ENCODE peak calls at places on chromosomes 1 and 21, in six cellular contexts. C is HepG2, I is GM12878, Z is A549, L is K562, B is upper lobe of left lung. O is an unnamed sample.

GRCh38 chr1:167928457-167928852 is 8.0 kb upstream of the DCAF6 start:
- ATAC-seq in B (no peak), L (peak), I (no peak), Z (peak), C (no peak), O (no peak)

GRCh38 chr1:43427524-43427923 is 26.2 kb downstream of the HYI start:
- ATAC-seq in L (no peak), Z (no peak), C (no peak), B (no peak), I (no peak), O (no peak)

GRCh38 chr1:212162635-212163034 is 122.6 kb upstream of the PPP2R5A start:
- ATAC-seq in Z (no peak), L (no peak), B (no peak), C (no peak), I (peak), O (no peak)

GRCh38 chr1:227330279-227330678 is 12.0 kb upstream of the CDC42BPA start:
- ATAC-seq in Z (no peak), B (no peak), L (peak), C (no peak), I (no peak), O (no peak)

GRCh38 chr1:70220517-70221240 is 501 bp upstream of the SRSF11 start:
- ATAC-seq in L (peak), I (no peak), B (no peak), C (no peak), Z (peak), O (no peak)

GRCh38 chr1:26913754-26914619 is at the start of gene NR0B2:
- ATAC-seq in C (peak), I (no peak), L (peak), Z (peak), B (peak), O (no peak)

GRCh38 chr21:41589131-41589530 is 81.2 kb upstream of the TMPRSS2 start:
- ATAC-seq in L (no peak), B (no peak), Z (no peak), I (no peak), C (peak), O (no peak)

GRCh38 chr1:229563241-229563640 is 4.7 kb upstream of the ABCB10 start:
- ATAC-seq in B (no peak), C (no peak), Z (no peak), L (no peak), I (no peak), O (no peak)

GRCh38 chr1:5480306-5480705 is 511.9 kb downstream of the NPHP4 start:
- ATAC-seq in B (no peak), Z (no peak), I (no peak), C (no peak), L (no peak), O (no peak)

GRCh38 chr1:202569393-202570322 is 140.6 kb downstream of the SYT2 start:
- ATAC-seq in L (no peak), Z (no peak), I (no peak), C (no peak), B (no peak), O (no peak)

GRCh38 chr1:31562707-31563360 is 13.5 kb upstream of the TINAGL1 start:
- ATAC-seq in I (no peak), L (no peak), C (peak), Z (peak), B (no peak), O (no peak)

GRCh38 chr1:115238336-115239147 is 99.5 kb downstream of the NGF start:
- ATAC-seq in B (no peak), L (no peak), Z (no peak), I (no peak), C (no peak), O (no peak)

GRCh38 chr1:151372411-151372934 is at the start of gene SELENBP1:
- ATAC-seq in C (peak), L (peak), B (peak), Z (peak), I (no peak), O (peak)

GRCh38 chr1:30734580-30734979 is 11.2 kb upstream of the MATN1 start:
- ATAC-seq in I (no peak), B (no peak), L (no peak), C (no peak), Z (no peak), O (no peak)

GRCh38 chr1:200749090-200749489 is 10.4 kb downstream of the CAMSAP2 start:
- ATAC-seq in B (no peak), I (peak), L (no peak), C (no peak), Z (peak), O (no peak)

GRCh38 chr1:184621262-184621661 is 133.4 kb downstream of the EDEM3 start:
- ATAC-seq in Z (no peak), L (no peak), C (no peak), I (no peak), B (peak), O (peak)

GRCh38 chr1:212098340-212098739 is 62.8 kb downstream of the DTL start:
- ATAC-seq in C (no peak), Z (no peak), B (no peak), I (no peak), L (peak), O (no peak)

GRCh38 chr1:246160905-246161304 is 346.2 kb downstream of the SMYD3 start:
- ATAC-seq in B (no peak), Z (no peak), C (no peak), L (no peak), I (no peak), O (no peak)

GRCh38 chr1:51463561-51463960 is 55.5 kb downstream of the EPS15 start:
- ATAC-seq in B (no peak), C (no peak), Z (no peak), I (no peak), L (no peak), O (no peak)

GRCh38 chr1:245996806-245997205 is 510.3 kb downstream of the SMYD3 start:
- ATAC-seq in L (no peak), C (no peak), B (no peak), Z (no peak), I (no peak), O (no peak)

GRCh38 chr1:179031855-179032513 is 6.3 kb downstream of the FAM20B start:
- ATAC-seq in B (no peak), Z (peak), I (no peak), L (peak), C (no peak), O (no peak)

GRCh38 chr1:39981957-39982356 is 27.0 kb downstream of the MFSD2A start:
- ATAC-seq in Z (peak), B (no peak), L (peak), C (no peak), I (no peak), O (no peak)

GRCh38 chr1:205787287-205787916 is 12.1 kb upstream of the RAB29 start:
- ATAC-seq in Z (no peak), C (no peak), L (peak), I (no peak), B (no peak), O (no peak)

GRCh38 chr1:77655431-77655974 is 27.0 kb downstream of the ZZZ3 start:
- ATAC-seq in L (peak), B (no peak), Z (no peak), I (peak), C (peak), O (no peak)

GRCh38 chr1:92752719-92753118 is 32.2 kb downstream of the EVI5 start:
- ATAC-seq in I (no peak), C (no peak), B (no peak), L (no peak), Z (no peak), O (no peak)

GRCh38 chr1:241627453-241628329 is 12.5 kb downstream of the CHML start:
- ATAC-seq in L (peak), B (peak), Z (peak), C (peak), I (peak), O (no peak)

GRCh38 chr1:75074719-75075395 is 59.3 kb upstream of the LHX8 start:
- ATAC-seq in Z (no peak), I (no peak), B (no peak), C (no peak), L (no peak), O (no peak)

GRCh38 chr1:100930494-100930893 is 34.6 kb downstream of the SLC30A7 start:
- ATAC-seq in C (no peak), Z (no peak), I (no peak), L (no peak), B (no peak), O (no peak)

GRCh38 chr1:53134961-53135734 is 7.3 kb downstream of the SLC1A7 start:
- ATAC-seq in C (no peak), I (no peak), Z (peak), L (peak), B (peak), O (peak)

GRCh38 chr1:204331275-204331674 is 28.5 kb downstream of the PLEKHA6 start:
- ATAC-seq in I (no peak), C (no peak), B (peak), Z (peak), L (no peak), O (no peak)

GRCh38 chr1:109931189-109931672 is 20.6 kb downstream of the CSF1 start:
- ATAC-seq in B (peak), I (peak), Z (peak), L (peak), C (peak), O (peak)

GRCh38 chr1:165807613-165808012 is 19.8 kb upstream of the UCK2 start:
- ATAC-seq in C (no peak), Z (no peak), L (no peak), B (no peak), I (no peak), O (no peak)

GRCh38 chr21:29091032-29091431 is 17.6 kb upstream of the CCT8 start:
- ATAC-seq in L (no peak), I (no peak), Z (peak), C (no peak), B (no peak), O (no peak)

GRCh38 chr1:13687361-13687760 is 12.6 kb upstream of the PRDM2 start:
- ATAC-seq in B (no peak), Z (no peak), C (no peak), I (peak), L (no peak), O (no peak)

GRCh38 chr1:235079443-235079967 is 49.1 kb downstream of the TOMM20 start:
- ATAC-seq in Z (no peak), C (no peak), B (no peak), L (no peak), I (peak), O (no peak)

GRCh38 chr1:92367496-92367895 is 68.6 kb downstream of the RPAP2 start:
- ATAC-seq in L (no peak), B (no peak), Z (no peak), I (peak), C (no peak), O (no peak)

GRCh38 chr1:101293461-101294045 is 56.7 kb downstream of the S1PR1 start:
- ATAC-seq in Z (no peak), B (no peak), L (no peak), I (peak), C (no peak), O (no peak)

GRCh38 chr21:34545079-34545884 is 33.3 kb upstream of the KCNE1 start:
- ATAC-seq in C (peak), L (peak), I (peak), Z (peak), B (peak), O (peak)

GRCh38 chr1:246705368-246705767 is 18.8 kb upstream of the SCCPDH start:
- ATAC-seq in L (no peak), I (no peak), C (no peak), B (peak), Z (peak), O (no peak)

GRCh38 chr1:64693406-64693805 is 51.5 kb upstream of the RAVER2 start:
- ATAC-seq in L (no peak), I (no peak), C (no peak), Z (no peak), B (no peak), O (no peak)

GRCh38 chr1:64686828-64687724 is 57.8 kb upstream of the RAVER2 start:
- ATAC-seq in I (peak), L (peak), C (peak), B (peak), Z (peak), O (peak)

GRCh38 chr1:64687725-64688285 is 57.1 kb upstream of the RAVER2 start:
- ATAC-seq in Z (no peak), L (no peak), C (no peak), B (peak), I (no peak), O (no peak)

GRCh38 chr1:64692911-64693310 is 52.0 kb upstream of the RAVER2 start:
- ATAC-seq in L (no peak), B (no peak), C (no peak), I (no peak), Z (no peak), O (no peak)

DNA sequence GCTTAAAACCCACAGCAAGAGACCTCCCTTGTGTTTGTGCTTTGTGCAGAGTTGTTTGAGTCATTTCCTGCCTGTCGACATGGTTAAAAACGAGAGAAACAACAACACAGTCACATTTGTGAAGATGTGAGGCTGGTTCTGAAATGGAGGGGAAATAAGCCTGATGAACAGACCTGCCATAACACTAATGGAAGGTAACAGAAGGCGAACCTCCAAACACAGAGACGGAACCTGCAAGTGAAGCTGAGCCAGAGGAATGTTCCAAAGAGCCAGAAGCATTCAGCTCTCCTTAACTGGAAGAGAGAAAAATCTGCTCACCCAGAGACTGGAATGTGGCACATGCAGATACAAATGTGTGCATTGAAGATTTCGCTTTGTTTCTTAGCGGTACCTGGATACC is 53.2 kb upstream of the RAVER2 start:
- ATAC-seq in L (no peak), I (no peak), Z (no peak), C (no peak), B (no peak), O (no peak)
- H3K27ac ChIP-seq in L (no peak), I (no peak), Z (no peak), C (no peak), B (no peak), O (peak)

DNA sequence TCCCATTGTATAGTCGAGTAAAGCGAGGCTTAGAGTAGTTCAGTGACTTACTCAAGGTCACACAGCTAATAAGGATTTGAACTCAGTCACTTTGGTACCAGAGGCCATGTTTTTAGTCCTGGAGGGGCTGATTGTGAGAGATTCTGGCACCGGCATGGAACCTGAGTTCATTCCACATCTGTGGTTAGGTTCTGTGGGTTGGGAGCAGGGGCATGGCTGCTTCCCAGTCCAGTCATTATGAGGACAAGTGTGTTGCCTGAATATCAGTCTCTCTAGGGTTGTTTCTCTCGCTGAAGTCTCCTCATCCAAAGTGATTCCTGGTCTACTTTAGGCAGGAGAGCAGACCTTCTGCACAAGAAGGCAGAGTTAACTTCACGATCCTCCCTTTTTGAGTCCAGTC is 90.6 kb downstream of the C1orf94 start:
- ATAC-seq in C (no peak), B (no peak), Z (no peak), I (no peak), L (no peak), O (no peak)
- TF ChIP-seq EP300 in C (no peak), B (no peak), Z (no peak), I (no peak), L (no peak), O (no peak)

DNA sequence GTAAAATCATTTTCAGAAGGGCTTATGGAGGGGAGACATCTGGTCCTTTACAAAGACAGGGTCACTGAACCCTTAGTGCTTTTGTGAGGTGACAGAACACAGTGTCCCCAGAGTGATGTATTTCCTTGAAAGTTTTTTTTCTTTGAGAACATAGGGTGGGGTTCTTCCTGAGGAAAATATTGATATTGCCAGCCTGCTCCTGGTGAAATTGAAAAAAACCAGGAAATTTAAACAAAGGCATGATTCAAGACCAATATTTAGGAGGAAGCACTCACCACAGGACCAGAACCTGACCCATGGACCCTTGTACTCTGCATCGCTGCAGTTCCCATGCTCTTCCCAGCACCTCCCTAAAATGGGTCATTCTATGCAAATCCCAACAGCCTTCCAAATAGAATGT is 63.7 kb downstream of the ST6GALNAC3 start:
- ATAC-seq in Z (no peak), L (no peak), I (no peak), B (no peak), C (no peak), O (peak)
- H3K27ac ChIP-seq in Z (no peak), L (no peak), I (no peak), B (peak), C (no peak), O (no peak)

GRCh38 chr1:156475568-156476500 is 24.7 kb downstream of the MEF2D start:
- ATAC-seq in Z (no peak), C (no peak), L (no peak), B (peak), I (no peak), O (peak)
- TF ChIP-seq EP300 in Z (no peak), C (no peak), L (no peak), B (no peak), I (no peak), O (no peak)

DNA sequence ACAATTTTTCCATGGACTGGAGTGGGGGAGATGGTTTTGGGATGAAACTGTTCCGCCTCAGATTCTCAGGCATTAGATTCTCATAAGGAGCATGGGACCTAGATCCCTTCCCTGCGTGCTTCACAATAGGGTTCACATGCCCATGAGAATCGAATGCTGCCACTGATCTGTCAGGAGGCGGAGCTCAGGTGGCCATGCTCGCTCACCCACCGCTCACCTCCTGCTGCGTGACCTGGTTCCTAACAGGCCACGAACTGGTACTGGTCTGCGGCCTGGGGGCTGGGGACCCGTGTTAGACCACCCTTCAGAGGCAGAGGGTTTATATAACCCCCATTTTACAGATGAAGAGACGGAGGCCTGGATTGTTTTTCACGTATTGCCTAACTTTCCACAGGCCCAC is 16.3 kb upstream of the SRSF4 start:
- ATAC-seq in B (no peak), Z (no peak), I (no peak), C (no peak), L (no peak), O (no peak)
- H3K27ac ChIP-seq in B (no peak), Z (no peak), I (no peak), C (no peak), L (no peak), O (no peak)

GRCh38 chr1:199279107-199279506 is 640.3 kb downstream of the PTPRC start:
- ATAC-seq in Z (no peak), L (no peak), B (no peak), I (no peak), C (no peak), O (no peak)

GRCh38 chr1:199272107-199272506 is 633.3 kb downstream of the PTPRC start:
- ATAC-seq in I (no peak), C (no peak), Z (no peak), L (no peak), B (peak), O (no peak)

GRCh38 chr1:199269241-199269640 is 630.4 kb downstream of the PTPRC start:
- ATAC-seq in L (no peak), B (no peak), C (no peak), I (no peak), Z (no peak), O (no peak)

GRCh38 chr1:199272690-199273089 is 633.9 kb downstream of the PTPRC start:
- ATAC-seq in C (no peak), I (peak), B (peak), Z (peak), L (no peak), O (no peak)

DNA sequence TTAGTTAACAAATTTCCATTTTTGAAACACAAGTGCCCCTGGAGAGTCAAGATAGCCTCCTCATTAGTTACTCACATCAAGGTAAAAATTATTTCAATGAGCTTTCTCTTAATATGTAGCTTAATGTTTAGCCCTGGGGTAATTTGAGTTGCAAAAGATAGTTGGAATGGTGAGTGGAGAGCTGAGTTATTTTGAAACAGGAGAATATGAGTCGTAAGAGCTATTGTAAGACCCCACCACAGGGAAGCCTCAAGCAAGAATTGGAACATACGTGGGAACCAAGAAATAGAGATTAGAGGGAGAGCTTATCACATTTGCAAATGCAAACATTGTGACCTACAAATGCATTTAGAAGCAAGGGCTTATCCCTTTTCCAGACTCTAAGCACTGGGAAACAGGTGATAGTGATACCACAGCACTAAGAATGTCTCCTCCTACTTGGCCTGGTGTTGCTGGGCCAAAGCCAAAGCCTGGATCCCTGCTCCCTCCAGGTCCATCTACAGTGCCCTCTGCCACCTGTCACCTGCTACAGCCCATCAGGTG is 635.1 kb downstream of the PTPRC start:
- ATAC-seq in C (no peak), B (no peak), I (peak), L (no peak), Z (no peak), O (no peak)
- TF ChIP-seq EP300 in C (no peak), B (no peak), I (no peak), L (no peak), Z (no peak), O (no peak)